ENCODE peak calls at places on chromosomes 1 and 21, in six cellular contexts. One of them, this sample, is unnamed.

GRCh38 chr1:10741696-10742095 is 54.8 kb downstream of the CASZ1 start:
- DNase-seq in A549: no peak
- DNase-seq in transverse colon: no peak
- DNase-seq in endothelial cell of umbilical vein: no peak
- DNase-seq in HCT116: no peak
- DNase-seq in uterus: no peak
- DNase-seq in this sample: no peak

GRCh38 chr1:50329332-50329932 is 93.8 kb downstream of the DMRTA2 start:
- DNase-seq in HCT116: no peak
- DNase-seq in uterus: no peak
- DNase-seq in transverse colon: peak; percentile 85
- DNase-seq in A549: no peak
- DNase-seq in endothelial cell of umbilical vein: no peak
- DNase-seq in this sample: no peak

GRCh38 chr1:1175221-1176062 is 1.8 kb downstream of the TTLL10 start:
- DNase-seq in endothelial cell of umbilical vein: no peak
- DNase-seq in uterus: no peak
- DNase-seq in A549: no peak
- DNase-seq in transverse colon: no peak
- DNase-seq in HCT116: no peak
- DNase-seq in this sample: no peak

GRCh38 chr21:34243562-34243961 is 120.2 kb upstream of the KCNE2 start:
- DNase-seq in transverse colon: peak; percentile 16
- DNase-seq in endothelial cell of umbilical vein: peak; percentile 31
- DNase-seq in HCT116: peak; percentile 19
- DNase-seq in A549: no peak
- DNase-seq in uterus: no peak
- DNase-seq in this sample: no peak

GRCh38 chr1:21077085-21077484 is 99.6 kb downstream of the EIF4G3 start:
- DNase-seq in HCT116: no peak
- DNase-seq in endothelial cell of umbilical vein: peak; percentile 77
- DNase-seq in transverse colon: no peak
- DNase-seq in A549: no peak
- DNase-seq in uterus: no peak
- DNase-seq in this sample: no peak

GRCh38 chr1:84069236-84069845 is 70.4 kb upstream of the TTLL7 start:
- DNase-seq in transverse colon: no peak
- DNase-seq in HCT116: peak; percentile 28
- DNase-seq in A549: no peak
- DNase-seq in uterus: no peak
- DNase-seq in endothelial cell of umbilical vein: no peak
- DNase-seq in this sample: no peak

GRCh38 chr1:18012686-18013085 is 94.9 kb upstream of the IGSF21 start:
- DNase-seq in endothelial cell of umbilical vein: no peak
- DNase-seq in A549: no peak
- DNase-seq in uterus: no peak
- DNase-seq in HCT116: no peak
- DNase-seq in transverse colon: no peak
- DNase-seq in this sample: no peak

GRCh38 chr1:228393268-228393699 is 13.4 kb downstream of the TRIM11 start:
- DNase-seq in A549: no peak
- DNase-seq in uterus: no peak
- DNase-seq in endothelial cell of umbilical vein: peak; percentile 75
- DNase-seq in transverse colon: peak; percentile 51
- DNase-seq in HCT116: no peak
- DNase-seq in this sample: no peak

GRCh38 chr1:202255343-202255742 is 61.7 kb downstream of the LGR6 start:
- DNase-seq in transverse colon: no peak
- DNase-seq in endothelial cell of umbilical vein: no peak
- DNase-seq in HCT116: no peak
- DNase-seq in A549: no peak
- DNase-seq in uterus: no peak
- DNase-seq in this sample: no peak

GRCh38 chr1:115245227-115245626 is 92.8 kb downstream of the NGF start:
- DNase-seq in endothelial cell of umbilical vein: no peak
- DNase-seq in transverse colon: no peak
- DNase-seq in uterus: no peak
- DNase-seq in A549: no peak
- DNase-seq in HCT116: no peak
- DNase-seq in this sample: no peak

GRCh38 chr1:200530551-200531261 is 89.8 kb downstream of the KIF14 start:
- DNase-seq in transverse colon: no peak
- DNase-seq in endothelial cell of umbilical vein: no peak
- DNase-seq in A549: no peak
- DNase-seq in HCT116: no peak
- DNase-seq in uterus: no peak
- DNase-seq in this sample: no peak

GRCh38 chr1:159916240-159917051 is 8.9 kb downstream of the TAGLN2 start:
- DNase-seq in A549: peak; percentile 94
- DNase-seq in uterus: no peak
- DNase-seq in transverse colon: no peak
- DNase-seq in endothelial cell of umbilical vein: peak; percentile 91
- DNase-seq in HCT116: no peak
- DNase-seq in this sample: no peak

GRCh38 chr21:19236209-19236608 is 832.6 kb upstream of the TMPRSS15 start:
- DNase-seq in A549: no peak
- DNase-seq in uterus: no peak
- DNase-seq in endothelial cell of umbilical vein: no peak
- DNase-seq in HCT116: no peak
- DNase-seq in transverse colon: no peak
- DNase-seq in this sample: no peak

GRCh38 chr1:194233069-194233468 is 1046.7 kb upstream of the B3GALT2 start:
- DNase-seq in HCT116: no peak
- DNase-seq in uterus: no peak
- DNase-seq in A549: peak; percentile 3
- DNase-seq in endothelial cell of umbilical vein: peak; percentile 32
- DNase-seq in transverse colon: no peak
- DNase-seq in this sample: no peak

GRCh38 chr1:203028784-203029553 is 2.7 kb downstream of the PPFIA4 start:
- DNase-seq in A549: no peak
- DNase-seq in HCT116: no peak
- DNase-seq in endothelial cell of umbilical vein: no peak
- DNase-seq in uterus: no peak
- DNase-seq in transverse colon: no peak
- DNase-seq in this sample: no peak

GRCh38 chr1:54263601-54264226 is 63.7 kb downstream of the MRPL37 start:
- DNase-seq in A549: no peak
- DNase-seq in uterus: no peak
- DNase-seq in transverse colon: no peak
- DNase-seq in endothelial cell of umbilical vein: no peak
- DNase-seq in HCT116: no peak
- DNase-seq in this sample: no peak

GRCh38 chr1:200883118-200883517 is 10.3 kb downstream of the GPR25 start:
- DNase-seq in uterus: no peak
- DNase-seq in HCT116: no peak
- DNase-seq in endothelial cell of umbilical vein: no peak
- DNase-seq in A549: no peak
- DNase-seq in transverse colon: no peak
- DNase-seq in this sample: no peak

GRCh38 chr1:13981142-13981541 is 281.2 kb downstream of the PRDM2 start:
- DNase-seq in uterus: no peak
- DNase-seq in HCT116: no peak
- DNase-seq in A549: no peak
- DNase-seq in endothelial cell of umbilical vein: no peak
- DNase-seq in transverse colon: no peak
- DNase-seq in this sample: no peak

GRCh38 chr21:36560933-36561575 is 81.1 kb upstream of the CLDN14 start:
- DNase-seq in uterus: no peak
- DNase-seq in endothelial cell of umbilical vein: no peak
- DNase-seq in HCT116: no peak
- DNase-seq in transverse colon: no peak
- DNase-seq in A549: no peak
- DNase-seq in this sample: no peak

GRCh38 chr1:53956308-53957168 is 10.4 kb downstream of the LRRC42 start:
- DNase-seq in A549: no peak
- DNase-seq in HCT116: no peak
- DNase-seq in uterus: no peak
- DNase-seq in endothelial cell of umbilical vein: no peak
- DNase-seq in transverse colon: no peak
- DNase-seq in this sample: no peak

GRCh38 chr21:46326110-46326703 is 2.3 kb downstream of the PCNT start:
- DNase-seq in HCT116: no peak
- DNase-seq in uterus: no peak
- DNase-seq in A549: no peak
- DNase-seq in endothelial cell of umbilical vein: no peak
- DNase-seq in transverse colon: no peak
- DNase-seq in this sample: no peak

GRCh38 chr21:46323710-46324389 is at the start of the genes C21orf58 and PCNT:
- DNase-seq in uterus: peak; percentile 98
- DNase-seq in transverse colon: peak; percentile 98
- DNase-seq in endothelial cell of umbilical vein: peak; percentile 98
- DNase-seq in A549: peak; percentile 89
- DNase-seq in HCT116: peak; percentile 93
- DNase-seq in this sample: peak; percentile 95

GRCh38 chr21:46325073-46325912 is 1.3 kb downstream of the PCNT start:
- DNase-seq in HCT116: peak; percentile 28
- DNase-seq in uterus: peak; percentile 48
- DNase-seq in A549: peak; percentile 65
- DNase-seq in transverse colon: peak; percentile 57
- DNase-seq in endothelial cell of umbilical vein: peak; percentile 59
- DNase-seq in this sample: peak; percentile 51

GRCh38 chr21:46323227-46323709 is 402 bp downstream of the C21orf58 start:
- DNase-seq in endothelial cell of umbilical vein: no peak
- DNase-seq in uterus: no peak
- DNase-seq in A549: no peak
- DNase-seq in HCT116: no peak
- DNase-seq in transverse colon: no peak
- DNase-seq in this sample: no peak

GRCh38 chr21:46324390-46325072 is 575 bp downstream of the PCNT start:
- DNase-seq in endothelial cell of umbilical vein: peak; percentile 76
- DNase-seq in A549: peak; percentile 44
- DNase-seq in uterus: peak; percentile 84
- DNase-seq in transverse colon: peak; percentile 90
- DNase-seq in HCT116: peak; percentile 46
- DNase-seq in this sample: peak; percentile 78
- TF ChIP-seq POLR2A in endothelial cell of umbilical vein: peak; percentile 60
- TF ChIP-seq POLR2A in A549: peak; percentile 62
- TF ChIP-seq POLR2A in uterus: no peak
- TF ChIP-seq POLR2A in transverse colon: peak; percentile 30
- TF ChIP-seq POLR2A in HCT116: no peak
- TF ChIP-seq POLR2A in this sample: peak; percentile 51

DNA sequence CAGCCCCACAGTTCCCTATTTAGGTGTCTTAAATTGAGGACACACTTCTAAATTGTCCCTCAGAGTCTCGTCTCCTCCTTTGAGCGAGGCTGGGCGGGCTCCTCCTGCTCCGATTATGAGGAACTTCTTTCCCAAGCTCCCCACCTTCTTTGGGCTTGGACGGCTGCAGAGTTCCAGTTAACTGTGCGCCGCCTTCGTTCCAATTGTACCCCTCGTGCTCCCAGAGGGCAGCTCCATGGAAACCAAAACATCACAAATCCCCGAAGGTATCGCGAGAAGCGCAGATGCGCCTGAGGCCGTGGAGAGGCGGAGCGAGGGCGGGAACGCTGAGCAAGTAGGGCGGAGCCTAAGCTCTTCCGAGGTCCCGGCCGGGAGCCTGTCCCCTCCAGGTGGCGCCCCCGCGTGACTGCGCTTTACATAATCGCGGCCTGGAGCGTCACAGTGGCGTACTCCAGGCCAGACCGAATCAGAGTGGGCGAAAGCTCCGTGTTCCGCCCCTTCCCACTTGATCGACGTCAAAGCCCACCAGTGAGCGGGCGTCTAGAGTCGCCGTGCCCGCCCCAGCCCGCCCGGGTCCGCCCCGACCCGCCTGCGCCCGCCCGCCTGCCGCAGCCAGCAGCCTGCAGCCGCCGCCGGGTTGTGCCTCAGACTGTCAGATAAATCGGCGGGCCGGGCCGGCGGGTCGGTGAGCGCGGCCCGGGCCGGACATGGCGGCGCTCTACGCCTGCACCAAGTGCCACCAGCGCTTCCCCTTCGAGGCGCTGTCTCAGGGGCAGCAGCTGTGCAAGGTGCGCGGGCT is at the start of gene FAM76A:
- DNase-seq in HCT116: peak; percentile 98
- DNase-seq in uterus: peak; percentile 100
- DNase-seq in endothelial cell of umbilical vein: peak; percentile 100
- DNase-seq in transverse colon: peak; percentile 100
- DNase-seq in A549: peak; percentile 89
- DNase-seq in this sample: peak; percentile 97
- TF ChIP-seq POLR2A in HCT116: no peak
- TF ChIP-seq POLR2A in uterus: peak; percentile 81
- TF ChIP-seq POLR2A in endothelial cell of umbilical vein: peak; percentile 49
- TF ChIP-seq POLR2A in transverse colon: peak; percentile 71
- TF ChIP-seq POLR2A in A549: peak; percentile 26
- TF ChIP-seq POLR2A in this sample: peak; percentile 59

DNA sequence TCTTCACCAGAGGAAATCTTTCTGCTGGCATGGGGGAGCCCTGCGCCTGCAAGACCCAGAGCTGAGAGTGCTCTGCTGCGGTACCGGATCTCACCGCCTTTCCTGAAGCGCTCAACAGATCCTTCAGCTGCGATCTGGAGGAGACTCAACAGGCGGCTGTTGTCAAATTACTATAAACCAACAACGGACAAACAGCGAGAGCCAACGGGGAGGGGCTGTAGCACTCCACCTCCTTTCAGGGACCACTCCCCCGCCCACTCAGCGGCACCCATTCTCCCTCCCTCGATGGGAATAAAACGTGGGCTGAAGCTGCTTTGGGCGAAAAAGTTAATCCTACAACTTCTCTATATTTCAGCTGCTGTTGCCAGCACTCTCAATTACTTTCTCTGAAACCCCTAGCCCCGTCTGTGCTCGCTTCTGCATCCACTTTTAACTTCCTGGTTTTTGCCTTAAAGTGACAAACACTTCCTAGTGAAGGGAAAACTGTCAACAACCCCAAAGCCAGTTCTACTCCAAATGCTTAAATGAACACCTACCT is at the start of gene FMO5:
- DNase-seq in endothelial cell of umbilical vein: peak; percentile 57
- DNase-seq in HCT116: no peak
- DNase-seq in transverse colon: peak; percentile 77
- DNase-seq in A549: peak; percentile 76
- DNase-seq in uterus: peak; percentile 80
- DNase-seq in this sample: peak; percentile 42
- TF ChIP-seq POLR2A in endothelial cell of umbilical vein: no peak
- TF ChIP-seq POLR2A in HCT116: no peak
- TF ChIP-seq POLR2A in transverse colon: peak; percentile 47
- TF ChIP-seq POLR2A in A549: no peak
- TF ChIP-seq POLR2A in uterus: no peak
- TF ChIP-seq POLR2A in this sample: no peak

GRCh38 chr1:59062743-59063142 is 234.2 kb upstream of the FGGY start:
- DNase-seq in A549: no peak
- DNase-seq in uterus: peak; percentile 53
- DNase-seq in HCT116: no peak
- DNase-seq in endothelial cell of umbilical vein: peak; percentile 76
- DNase-seq in transverse colon: peak; percentile 26
- DNase-seq in this sample: no peak
- TF ChIP-seq POLR2A in A549: no peak
- TF ChIP-seq POLR2A in uterus: no peak
- TF ChIP-seq POLR2A in HCT116: no peak
- TF ChIP-seq POLR2A in endothelial cell of umbilical vein: no peak
- TF ChIP-seq POLR2A in transverse colon: no peak
- TF ChIP-seq POLR2A in this sample: no peak